ENCODE peak calls at places on chromosome 3, in nine cellular contexts. Q, K, B, X, V, L, M, O and W are unnamed samples.

GRCh38 chr3:183812746-183813445 is 12.5 kb downstream of the MAP6D1 start:
- DNase-seq in Q (no peak), K (no peak), B (no peak), X (no peak), V (peak), L (no peak), M (no peak), O (no peak), W (peak)

GRCh38 chr3:192957441-192957951 is 39.8 kb upstream of the MB21D2 start:
- DNase-seq in Q (peak), K (peak), B (peak), X (no peak), V (peak), L (no peak), M (no peak), O (peak), W (peak)

GRCh38 chr3:5016218-5017161 is 37.3 kb downstream of the BHLHE40 start:
- DNase-seq in Q (peak), K (no peak), B (peak), X (no peak), V (peak), L (no peak), M (peak), O (peak), W (no peak)

GRCh38 chr3:107100573-107100972 is 276.7 kb upstream of the CCDC54 start:
- DNase-seq in Q (no peak), K (no peak), B (no peak), X (no peak), V (no peak), L (no peak), M (no peak), O (no peak), W (no peak)

GRCh38 chr3:13215940-13216546 is 142.8 kb upstream of the IQSEC1 start:
- DNase-seq in Q (no peak), K (no peak), B (no peak), X (no peak), V (no peak), L (no peak), M (peak), O (peak), W (no peak)

GRCh38 chr3:89303721-89304120 is 196.3 kb downstream of the EPHA3 start:
- DNase-seq in Q (no peak), K (no peak), B (no peak), X (no peak), V (no peak), L (no peak), M (no peak), O (no peak), W (no peak)

GRCh38 chr3:194075802-194076460 is 60.0 kb upstream of the HES1 start:
- DNase-seq in Q (no peak), K (no peak), B (no peak), X (no peak), V (no peak), L (no peak), M (peak), O (no peak), W (no peak)

GRCh38 chr3:67654832-67655152 is 380 bp upstream of the SUCLG2 start:
- DNase-seq in Q (no peak), K (no peak), B (no peak), X (peak), V (no peak), L (no peak), M (no peak), O (no peak), W (no peak)

GRCh38 chr3:193997228-193998192 is 138.4 kb upstream of the HES1 start:
- DNase-seq in Q (no peak), K (peak), B (peak), X (no peak), V (no peak), L (no peak), M (no peak), O (no peak), W (no peak)

GRCh38 chr3:52175416-52176187 is 21.4 kb upstream of the POC1A start:
- DNase-seq in Q (no peak), K (no peak), B (no peak), X (no peak), V (no peak), L (no peak), M (no peak), O (no peak), W (no peak)

GRCh38 chr3:85574306-85574705 is 615.5 kb downstream of the CADM2 start:
- DNase-seq in Q (peak), K (no peak), B (no peak), X (no peak), V (no peak), L (no peak), M (no peak), O (no peak), W (no peak)

GRCh38 chr3:10366681-10367101 is 45.8 kb upstream of the SEC13 start:
- DNase-seq in Q (peak), K (peak), B (no peak), X (no peak), V (peak), L (no peak), M (peak), O (peak), W (no peak)

GRCh38 chr3:23301817-23302216 is 98.7 kb downstream of the UBE2E2 start:
- DNase-seq in Q (no peak), K (no peak), B (no peak), X (no peak), V (no peak), L (no peak), M (no peak), O (no peak), W (no peak)

GRCh38 chr3:58332575-58333179 is at the start of gene PXK:
- DNase-seq in Q (peak), K (peak), B (peak), X (peak), V (peak), L (peak), M (peak), O (peak), W (peak)

GRCh38 chr3:70249509-70250160 is 62.8 kb downstream of the MDFIC2 start:
- DNase-seq in Q (no peak), K (no peak), B (no peak), X (no peak), V (no peak), L (peak), M (peak), O (peak), W (no peak)

GRCh38 chr3:133712017-133712416 is 34.2 kb upstream of the TF start:
- DNase-seq in Q (no peak), K (no peak), B (no peak), X (no peak), V (peak), L (no peak), M (no peak), O (no peak), W (peak)

GRCh38 chr3:51630513-51630912 is 40.5 kb upstream of the TEX264 start:
- DNase-seq in Q (no peak), K (no peak), B (no peak), X (no peak), V (no peak), L (no peak), M (no peak), O (no peak), W (no peak)

GRCh38 chr3:133404925-133405324 is 5.1 kb downstream of the BFSP2 start:
- DNase-seq in Q (no peak), K (peak), B (no peak), X (no peak), V (no peak), L (no peak), M (no peak), O (no peak), W (no peak)

GRCh38 chr3:50405249-50405648 is 45.9 kb upstream of the TMEM115 start:
- DNase-seq in Q (no peak), K (peak), B (no peak), X (no peak), V (no peak), L (no peak), M (no peak), O (peak), W (no peak)

GRCh38 chr3:188911033-188911850 is 260.5 kb upstream of the TPRG1 start:
- DNase-seq in Q (no peak), K (peak), B (no peak), X (no peak), V (no peak), L (no peak), M (no peak), O (peak), W (no peak)

GRCh38 chr3:32153414-32154016 is 47.1 kb downstream of the GPD1L start:
- DNase-seq in Q (no peak), K (no peak), B (no peak), X (no peak), V (no peak), L (peak), M (no peak), O (no peak), W (peak)

GRCh38 chr3:108804956-108805355 is 17.6 kb upstream of the TRAT1 start:
- DNase-seq in Q (no peak), K (no peak), B (no peak), X (no peak), V (no peak), L (no peak), M (no peak), O (no peak), W (no peak)

GRCh38 chr3:61901986-61902385 is 340.6 kb downstream of the PTPRG start:
- DNase-seq in Q (no peak), K (no peak), B (no peak), X (no peak), V (no peak), L (peak), M (no peak), O (no peak), W (no peak)

GRCh38 chr3:4517095-4517494 is 23.9 kb downstream of the ITPR1 start:
- DNase-seq in Q (no peak), K (no peak), B (no peak), X (no peak), V (no peak), L (no peak), M (no peak), O (no peak), W (no peak)

GRCh38 chr3:89000886-89001285 is 106.5 kb upstream of the EPHA3 start:
- DNase-seq in Q (peak), K (no peak), B (no peak), X (no peak), V (no peak), L (no peak), M (no peak), O (peak), W (no peak)

GRCh38 chr3:97021778-97022177 is 207.4 kb downstream of the EPHA6 start:
- DNase-seq in Q (no peak), K (no peak), B (no peak), X (no peak), V (no peak), L (no peak), M (no peak), O (no peak), W (no peak)

GRCh38 chr3:115147329-115148141 is 447 bp upstream of the ZBTB20 start:
- DNase-seq in Q (peak), K (peak), B (peak), X (peak), V (peak), L (peak), M (peak), O (peak), W (peak)

GRCh38 chr3:135103913-135104312 is 308.9 kb downstream of the EPHB1 start:
- DNase-seq in Q (no peak), K (no peak), B (no peak), X (no peak), V (no peak), L (peak), M (no peak), O (no peak), W (no peak)

GRCh38 chr3:9183811-9184463 is 65.5 kb downstream of the SRGAP3 start:
- DNase-seq in Q (no peak), K (peak), B (no peak), X (no peak), V (peak), L (no peak), M (no peak), O (no peak), W (no peak)

GRCh38 chr3:23648326-23648964 is 157.3 kb upstream of the UBE2E1 start:
- DNase-seq in Q (no peak), K (peak), B (no peak), X (no peak), V (no peak), L (no peak), M (no peak), O (peak), W (no peak)

GRCh38 chr3:131503328-131503650 is 518 bp upstream of the MRPL3 start:
- DNase-seq in Q (no peak), K (no peak), B (no peak), X (no peak), V (no peak), L (peak), M (no peak), O (no peak), W (no peak)

GRCh38 chr3:189304465-189305341 is 132.9 kb downstream of the TPRG1 start:
- DNase-seq in Q (no peak), K (peak), B (no peak), X (no peak), V (no peak), L (peak), M (peak), O (peak), W (no peak)

GRCh38 chr3:167882057-167882667 is 146.6 kb downstream of the SERPINI1 start:
- DNase-seq in Q (no peak), K (peak), B (no peak), X (no peak), V (peak), L (peak), M (peak), O (peak), W (peak)

GRCh38 chr3:185401319-185401955 is 38.5 kb downstream of the MAP3K13 start:
- DNase-seq in Q (no peak), K (peak), B (no peak), X (no peak), V (no peak), L (peak), M (no peak), O (peak), W (no peak)

GRCh38 chr3:99683465-99683864 is 45.1 kb downstream of the COL8A1 start:
- DNase-seq in Q (no peak), K (peak), B (no peak), X (no peak), V (no peak), L (no peak), M (no peak), O (no peak), W (no peak)

GRCh38 chr3:42148982-42149432 is 57.9 kb downstream of the TRAK1 start:
- DNase-seq in Q (peak), K (peak), B (peak), X (no peak), V (peak), L (no peak), M (no peak), O (peak), W (peak)

GRCh38 chr3:126878664-126879063 is 104.3 kb upstream of the PLXNA1 start:
- DNase-seq in Q (no peak), K (no peak), B (no peak), X (no peak), V (no peak), L (no peak), M (no peak), O (no peak), W (no peak)

GRCh38 chr3:68007621-68008226 is 353.3 kb upstream of the SUCLG2 start:
- DNase-seq in Q (peak), K (no peak), B (no peak), X (no peak), V (peak), L (peak), M (no peak), O (no peak), W (no peak)

GRCh38 chr3:185874119-185874518 is 49.3 kb upstream of the IGF2BP2 start:
- DNase-seq in Q (no peak), K (no peak), B (no peak), X (no peak), V (no peak), L (no peak), M (no peak), O (no peak), W (no peak)